ENCODE peak calls at places on chromosomes 3 and 15, in five cellular contexts. V is neuronal stem cell, N is trophoblast cell, E is H1, G is IMR-90. P is an unnamed sample.

GRCh38 chr3:23308986-23309625 is 106.0 kb downstream of the UBE2E2 start:
- DNase-seq in V (no peak), N (peak), E (no peak), G (no peak), P (no peak)

GRCh38 chr15:63601727-63602185 is 4.6 kb downstream of the FBXL22 start:
- DNase-seq in V (no peak), N (no peak), E (no peak), G (no peak), P (no peak)

GRCh38 chr3:128479558-128480086 is 12.9 kb upstream of the DNAJB8 start:
- DNase-seq in V (no peak), N (no peak), E (no peak), G (no peak), P (no peak)

GRCh38 chr15:42456539-42456938 is 34.4 kb downstream of the ZNF106 start:
- DNase-seq in V (no peak), N (no peak), E (no peak), G (no peak), P (no peak)

GRCh38 chr3:183114374-183114773 is 15.1 kb upstream of the MCCC1 start:
- DNase-seq in V (no peak), N (no peak), E (no peak), G (no peak), P (no peak)

GRCh38 chr15:44296625-44297524 is 8.4 kb downstream of the GOLM2 start:
- DNase-seq in V (no peak), N (no peak), E (no peak), G (peak), P (no peak)

GRCh38 chr3:141487419-141488345 is 855 bp downstream of the RASA2 start:
- DNase-seq in V (peak), N (peak), E (peak), G (peak), P (peak)

GRCh38 chr3:115330406-115330805 is 183.3 kb upstream of the ZBTB20 start:
- DNase-seq in V (no peak), N (no peak), E (no peak), G (peak), P (no peak)

GRCh38 chr3:141900343-141900742 is 23.9 kb downstream of the ATP1B3 start:
- DNase-seq in V (no peak), N (no peak), E (no peak), G (no peak), P (no peak)

GRCh38 chr3:33006081-33006480 is 54.6 kb downstream of the CCR4 start:
- DNase-seq in V (no peak), N (no peak), E (peak), G (no peak), P (peak)

GRCh38 chr3:195895900-195896360 is 12.4 kb downstream of the TNK2 start:
- DNase-seq in V (peak), N (peak), E (peak), G (no peak), P (no peak)

GRCh38 chr15:84400820-84401219 is 165.2 kb downstream of the GOLGA6L4 start:
- DNase-seq in V (no peak), N (no peak), E (peak), G (no peak), P (peak)

GRCh38 chr3:124793054-124793740 is 62.9 kb downstream of the UMPS start:
- DNase-seq in V (no peak), N (no peak), E (no peak), G (no peak), P (no peak)

GRCh38 chr15:49847937-49848823 is 227.3 kb downstream of the DTWD1 start:
- DNase-seq in V (no peak), N (no peak), E (no peak), G (peak), P (no peak)

GRCh38 chr3:52041118-52041847 is 15.1 kb downstream of the DUSP7 start:
- DNase-seq in V (no peak), N (no peak), E (no peak), G (no peak), P (peak)

GRCh38 chr3:61650276-61650675 is 88.9 kb downstream of the PTPRG start:
- DNase-seq in V (no peak), N (no peak), E (no peak), G (peak), P (no peak)

GRCh38 chr3:48026098-48026497 is 9.9 kb upstream of the MAP4 start:
- DNase-seq in V (no peak), N (no peak), E (no peak), G (no peak), P (no peak)

GRCh38 chr15:90915216-90915807 is 12.2 kb downstream of the MAN2A2 start:
- DNase-seq in V (no peak), N (no peak), E (no peak), G (no peak), P (no peak)

GRCh38 chr3:139537795-139538538 is 1.6 kb downstream of the RBP1 start:
- DNase-seq in V (no peak), N (no peak), E (no peak), G (no peak), P (no peak)

GRCh38 chr3:69300296-69300695 is 85.6 kb downstream of the FRMD4B start:
- DNase-seq in V (no peak), N (peak), E (no peak), G (no peak), P (no peak)
- H4K91ac ChIP-seq in V (no peak), N (no peak), E (no peak), G (no peak), P (no peak)

GRCh38 chr3:39183231-39184080 is 8.9 kb downstream of the XIRP1 start:
- DNase-seq in V (no peak), N (no peak), E (no peak), G (no peak), P (no peak)
- H4K91ac ChIP-seq in V (no peak), N (no peak), E (no peak), G (no peak), P (no peak)

GRCh38 chr15:96320703-96321421 is 9.6 kb upstream of the NR2F2 start:
- DNase-seq in V (no peak), N (no peak), E (no peak), G (no peak), P (peak)

GRCh38 chr15:96324192-96324895 is 6.2 kb upstream of the NR2F2 start:
- DNase-seq in V (no peak), N (no peak), E (no peak), G (peak), P (no peak)

GRCh38 chr15:96323250-96324162 is 7.0 kb upstream of the NR2F2 start:
- DNase-seq in V (peak), N (no peak), E (peak), G (no peak), P (no peak)

GRCh38 chr15:96322401-96323249 is 7.9 kb upstream of the NR2F2 start:
- DNase-seq in V (peak), N (no peak), E (peak), G (no peak), P (peak)

GRCh38 chr15:96321422-96322391 is 8.8 kb upstream of the NR2F2 start:
- DNase-seq in V (peak), N (no peak), E (peak), G (peak), P (peak)
- H4K91ac ChIP-seq in V (peak), N (peak), E (no peak), G (peak), P (no peak)

GRCh38 chr3:14424711-14425573 is 22.5 kb downstream of the SLC6A6 start:
- DNase-seq in V (no peak), N (no peak), E (no peak), G (peak), P (no peak)

GRCh38 chr3:14423197-14423743 is 20.9 kb downstream of the SLC6A6 start:
- DNase-seq in V (no peak), N (peak), E (no peak), G (no peak), P (no peak)

GRCh38 chr3:14423963-14424362 is 21.6 kb downstream of the SLC6A6 start:
- DNase-seq in V (no peak), N (no peak), E (no peak), G (peak), P (no peak)

GRCh38 chr3:14425574-14426304 is 23.3 kb downstream of the SLC6A6 start:
- DNase-seq in V (no peak), N (peak), E (no peak), G (no peak), P (no peak)

DNA sequence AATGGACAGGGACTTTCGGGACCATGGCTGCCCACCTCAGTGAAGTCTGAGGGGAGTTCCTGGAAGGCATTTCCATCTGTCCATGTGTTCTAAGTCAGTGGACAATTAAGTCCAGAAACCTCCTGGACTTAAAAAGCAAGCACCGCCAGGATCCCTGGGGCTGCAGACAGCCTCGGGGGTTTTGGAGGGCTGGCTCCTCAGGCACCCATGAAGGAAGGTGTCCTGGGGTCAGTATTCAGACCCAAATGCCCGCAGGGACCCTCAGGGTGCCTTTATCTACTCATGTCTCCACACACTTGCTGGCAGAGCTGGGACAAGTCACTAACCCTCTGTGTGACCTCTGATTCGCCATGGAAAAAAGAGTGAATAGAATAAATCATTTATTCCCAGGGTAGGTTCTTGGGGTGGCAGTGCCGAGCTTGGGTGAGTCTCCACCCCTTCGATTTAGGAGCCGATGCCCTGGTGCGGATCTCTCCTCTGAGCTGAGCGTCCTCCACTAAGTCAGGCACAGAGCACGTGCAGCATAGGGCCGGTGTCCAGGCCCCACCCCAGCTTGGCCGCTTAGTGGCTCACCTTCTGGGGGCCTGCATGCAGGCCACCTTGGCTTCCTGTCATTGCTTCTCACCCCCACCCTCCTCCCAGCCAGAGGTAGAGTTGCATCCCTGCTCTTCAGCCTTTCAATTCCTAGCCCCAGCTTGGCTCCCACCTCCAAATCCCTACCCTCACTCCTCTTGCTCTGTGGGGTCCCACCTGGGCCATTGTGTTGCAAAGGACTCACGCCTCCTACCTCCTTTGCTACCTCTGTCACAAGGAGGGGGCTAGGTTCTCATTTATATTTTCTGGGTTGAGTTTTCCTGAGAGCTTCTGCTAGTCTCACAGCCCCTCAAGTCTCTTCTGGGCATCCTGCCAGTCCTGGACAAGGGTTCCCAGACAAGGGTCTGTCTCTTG is 19.9 kb downstream of the SLC6A6 start:
- DNase-seq in V (no peak), N (peak), E (no peak), G (no peak), P (peak)
- H4K91ac ChIP-seq in V (no peak), N (no peak), E (no peak), G (no peak), P (no peak)

GRCh38 chr3:119660474-119661150 is at the start of gene POPDC2:
- DNase-seq in V (no peak), N (no peak), E (no peak), G (no peak), P (no peak)
- H4K91ac ChIP-seq in V (no peak), N (peak), E (no peak), G (no peak), P (no peak)

GRCh38 chr3:123732447-123732846 is 147.6 kb upstream of the HACD2 start:
- DNase-seq in V (no peak), N (no peak), E (no peak), G (peak), P (no peak)
- H4K91ac ChIP-seq in V (no peak), N (no peak), E (no peak), G (peak), P (no peak)

DNA sequence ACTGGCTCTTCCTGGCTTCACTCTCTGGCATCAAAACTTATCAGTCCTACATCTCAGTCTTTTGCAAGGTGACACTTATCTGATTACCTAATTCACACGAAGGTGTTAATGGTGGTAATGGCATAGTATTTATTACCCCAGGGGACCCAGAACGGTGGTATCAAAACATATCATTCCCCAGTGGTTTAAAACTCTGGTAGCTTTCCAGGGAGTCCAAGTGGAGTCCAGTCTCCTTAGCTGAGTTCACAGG is 41.3 kb downstream of the SMAD3 start:
- DNase-seq in V (no peak), N (no peak), E (no peak), G (no peak), P (no peak)
- H4K91ac ChIP-seq in V (no peak), N (peak), E (no peak), G (peak), P (no peak)

GRCh38 chr3:156808025-156808424 is 18.1 kb upstream of the LEKR1 start:
- DNase-seq in V (no peak), N (no peak), E (no peak), G (peak), P (no peak)
- H4K91ac ChIP-seq in V (no peak), N (no peak), E (no peak), G (no peak), P (no peak)

DNA sequence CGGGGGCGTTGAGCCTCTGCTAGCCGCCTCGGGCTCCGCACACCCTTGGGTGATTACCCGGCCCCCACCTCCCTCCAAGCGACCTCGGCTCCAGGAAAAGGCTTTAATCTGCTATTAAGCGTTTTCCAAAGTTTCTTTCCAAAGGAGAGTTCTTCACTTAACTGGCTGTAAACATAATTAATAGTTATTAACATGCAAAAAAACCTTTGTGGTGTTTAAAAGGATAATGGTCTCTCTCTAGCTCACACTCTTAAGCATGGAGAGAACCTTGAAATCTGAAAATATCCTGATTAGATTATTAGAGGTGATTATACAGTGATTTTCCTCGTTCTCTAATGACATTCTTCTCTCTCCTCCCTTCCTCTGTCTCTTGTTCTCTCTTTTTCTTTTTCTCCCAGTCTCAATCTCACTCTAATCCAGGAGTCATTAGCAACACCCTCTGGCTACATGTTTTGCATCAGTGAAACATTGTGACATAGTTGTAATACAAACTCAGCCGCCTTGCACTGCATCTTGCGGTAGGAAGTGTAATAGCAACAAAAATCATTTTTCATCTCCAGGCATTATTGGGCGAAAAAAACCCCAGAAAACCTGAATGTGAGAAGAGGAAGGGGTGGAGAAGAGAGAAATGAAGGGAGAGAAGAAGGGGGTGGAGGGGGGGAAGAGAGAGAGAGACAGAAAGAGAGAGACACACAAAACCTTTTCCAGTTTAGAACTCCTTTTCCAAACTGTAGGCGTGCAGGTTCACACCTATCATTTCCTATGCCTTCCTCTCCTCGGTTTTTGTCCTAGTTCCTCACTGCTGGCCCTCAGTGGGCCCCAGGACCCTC is 24.4 kb downstream of the NR2F2 start:
- DNase-seq in V (no peak), N (peak), E (no peak), G (peak), P (no peak)
- H4K91ac ChIP-seq in V (no peak), N (no peak), E (no peak), G (peak), P (no peak)

P was measured in H9.